ENCODE peak calls at places on chromosomes 13 and 19, in five cellular contexts. H, J, D, R and K are unnamed samples.

GRCh38 chr13:57123660-57124059 is 17.1 kb upstream of the PRR20A start:
- DNase-seq in J (no peak), H (no peak), D (no peak), R (no peak), K (no peak)

GRCh38 chr13:26686285-26686684 is 74.3 kb downstream of the GPR12 start:
- DNase-seq in R (no peak), H (no peak), D (no peak), J (no peak), K (no peak)

GRCh38 chr19:42327381-42327780 is 1.9 kb downstream of the MEGF8 start:
- DNase-seq in R (no peak), H (no peak), D (no peak), J (no peak), K (no peak)

GRCh38 chr19:23305555-23305954 is 55.4 kb upstream of the ZNF724 start:
- DNase-seq in J (no peak), H (no peak), D (no peak), R (no peak), K (no peak)

GRCh38 chr19:2905918-2906519 is 5.3 kb downstream of the ZNF57 start:
- DNase-seq in D (no peak), H (no peak), R (no peak), J (no peak), K (no peak)

GRCh38 chr13:112032186-112032835 is 34.6 kb upstream of the SOX1 start:
- DNase-seq in D (no peak), R (no peak), J (no peak), H (no peak), K (no peak)

GRCh38 chr13:102185375-102185984 is 216.4 kb downstream of the FGF14 start:
- DNase-seq in D (no peak), R (no peak), J (no peak), H (no peak), K (no peak)

GRCh38 chr13:97749174-97749573 is 204.3 kb upstream of the IPO5 start:
- DNase-seq in J (no peak), H (peak; percentile 1), R (no peak), D (no peak), K (peak; percentile 1)

GRCh38 chr19:28297036-28297435 is 915.9 kb downstream of the UQCRFS1 start:
- DNase-seq in H (no peak), D (no peak), R (no peak), J (no peak), K (no peak)

GRCh38 chr13:48188129-48188528 is 44.9 kb upstream of the ITM2B start:
- DNase-seq in R (no peak), H (no peak), J (no peak), D (no peak), K (no peak)

GRCh38 chr19:35135389-35135909 is 590 bp upstream of the LGI4 start:
- DNase-seq in D (peak; percentile 72), J (peak; percentile 88), R (peak; percentile 70), H (peak; percentile 89), K (no peak)

GRCh38 chr13:84655677-84656076 is 773.4 kb upstream of the SLITRK1 start:
- DNase-seq in D (no peak), J (no peak), H (no peak), R (no peak), K (no peak)

GRCh38 chr13:43132911-43133310 is 109.5 kb downstream of the DNAJC15 start:
- DNase-seq in J (no peak), R (no peak), H (no peak), D (no peak), K (no peak)

GRCh38 chr19:7869910-7870511 is 4.2 kb downstream of the PRR36 start:
- DNase-seq in D (no peak), J (peak; percentile 79), R (peak; percentile 85), H (no peak), K (no peak)

GRCh38 chr13:110419391-110419791 is 112.3 kb downstream of the COL4A2 start:
- DNase-seq in J (no peak), H (peak; percentile 25), R (no peak), D (no peak), K (no peak)

GRCh38 chr19:17762505-17763229 is 11.4 kb downstream of the FCHO1 start:
- DNase-seq in H (peak; percentile 16), D (no peak), R (no peak), J (no peak), K (no peak)

GRCh38 chr19:16433986-16434385 is 37.8 kb downstream of the EPS15L1 start:
- DNase-seq in R (no peak), J (no peak), D (no peak), H (no peak), K (no peak)